ENCODE peak calls at places on chromosomes 5 and 9, in four cellular contexts. One of them, this sample, is unnamed.

GRCh38 chr9:130117816-130118632 is 54.2 kb upstream of the NCS1 start:
- DNase-seq in stimulated activated CD4-positive, alpha-beta T cell treated with anti-CD3 and anti-CD28 coated beads, Interleukin-1b, Interleukin-23, amount 100 ng/mL, for 24 hours: no peak
- DNase-seq in hippocampal formation: no peak
- DNase-seq in kidney tubule cell: peak
- DNase-seq in this sample: no peak

GRCh38 chr5:176810084-176810597 is at the start of gene UNC5A:
- DNase-seq in stimulated activated CD4-positive, alpha-beta T cell treated with anti-CD3 and anti-CD28 coated beads, Interleukin-1b, Interleukin-23, amount 100 ng/mL, for 24 hours: peak
- DNase-seq in hippocampal formation: no peak
- DNase-seq in kidney tubule cell: peak
- DNase-seq in this sample: no peak

GRCh38 chr5:138953370-138954256 is 78.5 kb upstream of the LRRTM2 start:
- DNase-seq in stimulated activated CD4-positive, alpha-beta T cell treated with anti-CD3 and anti-CD28 coated beads, Interleukin-1b, Interleukin-23, amount 100 ng/mL, for 24 hours: no peak
- DNase-seq in hippocampal formation: peak
- DNase-seq in kidney tubule cell: peak
- DNase-seq in this sample: peak

GRCh38 chr9:114694146-114694545 is 12.2 kb upstream of the TEX48 start:
- DNase-seq in stimulated activated CD4-positive, alpha-beta T cell treated with anti-CD3 and anti-CD28 coated beads, Interleukin-1b, Interleukin-23, amount 100 ng/mL, for 24 hours: no peak
- DNase-seq in hippocampal formation: no peak
- DNase-seq in kidney tubule cell: peak
- DNase-seq in this sample: no peak

GRCh38 chr5:32163053-32163452 is 11.1 kb downstream of the GOLPH3 start:
- DNase-seq in stimulated activated CD4-positive, alpha-beta T cell treated with anti-CD3 and anti-CD28 coated beads, Interleukin-1b, Interleukin-23, amount 100 ng/mL, for 24 hours: no peak
- DNase-seq in hippocampal formation: no peak
- DNase-seq in kidney tubule cell: no peak
- DNase-seq in this sample: no peak

GRCh38 chr9:72577212-72577753 is 55.9 kb downstream of the TMC1 start:
- DNase-seq in stimulated activated CD4-positive, alpha-beta T cell treated with anti-CD3 and anti-CD28 coated beads, Interleukin-1b, Interleukin-23, amount 100 ng/mL, for 24 hours: no peak
- DNase-seq in hippocampal formation: no peak
- DNase-seq in kidney tubule cell: peak
- DNase-seq in this sample: peak

GRCh38 chr5:69231851-69232250 is 2.8 kb upstream of the CDK7 start:
- DNase-seq in stimulated activated CD4-positive, alpha-beta T cell treated with anti-CD3 and anti-CD28 coated beads, Interleukin-1b, Interleukin-23, amount 100 ng/mL, for 24 hours: no peak
- DNase-seq in hippocampal formation: no peak
- DNase-seq in kidney tubule cell: peak
- DNase-seq in this sample: no peak

GRCh38 chr9:121640076-121640475 is 11.4 kb upstream of the DAB2IP start:
- DNase-seq in stimulated activated CD4-positive, alpha-beta T cell treated with anti-CD3 and anti-CD28 coated beads, Interleukin-1b, Interleukin-23, amount 100 ng/mL, for 24 hours: no peak
- DNase-seq in hippocampal formation: no peak
- DNase-seq in kidney tubule cell: peak
- DNase-seq in this sample: no peak

GRCh38 chr5:69492391-69493234 is at the start of gene OCLN:
- DNase-seq in stimulated activated CD4-positive, alpha-beta T cell treated with anti-CD3 and anti-CD28 coated beads, Interleukin-1b, Interleukin-23, amount 100 ng/mL, for 24 hours: peak
- DNase-seq in hippocampal formation: no peak
- DNase-seq in kidney tubule cell: peak
- DNase-seq in this sample: no peak

GRCh38 chr5:139636975-139637408 is 11.2 kb upstream of the CXXC5 start:
- DNase-seq in stimulated activated CD4-positive, alpha-beta T cell treated with anti-CD3 and anti-CD28 coated beads, Interleukin-1b, Interleukin-23, amount 100 ng/mL, for 24 hours: no peak
- DNase-seq in hippocampal formation: no peak
- DNase-seq in kidney tubule cell: peak
- DNase-seq in this sample: no peak

GRCh38 chr5:106601605-106602004 is 1069.1 kb downstream of the EFNA5 start:
- DNase-seq in stimulated activated CD4-positive, alpha-beta T cell treated with anti-CD3 and anti-CD28 coated beads, Interleukin-1b, Interleukin-23, amount 100 ng/mL, for 24 hours: no peak
- DNase-seq in hippocampal formation: no peak
- DNase-seq in kidney tubule cell: no peak
- DNase-seq in this sample: no peak

GRCh38 chr9:97557606-97558095 is 56.2 kb downstream of the TMOD1 start:
- DNase-seq in stimulated activated CD4-positive, alpha-beta T cell treated with anti-CD3 and anti-CD28 coated beads, Interleukin-1b, Interleukin-23, amount 100 ng/mL, for 24 hours: no peak
- DNase-seq in hippocampal formation: peak
- DNase-seq in kidney tubule cell: no peak
- DNase-seq in this sample: no peak

GRCh38 chr9:3511537-3511936 is 14.3 kb downstream of the RFX3 start:
- DNase-seq in stimulated activated CD4-positive, alpha-beta T cell treated with anti-CD3 and anti-CD28 coated beads, Interleukin-1b, Interleukin-23, amount 100 ng/mL, for 24 hours: no peak
- DNase-seq in hippocampal formation: no peak
- DNase-seq in kidney tubule cell: no peak
- DNase-seq in this sample: no peak

GRCh38 chr9:2494571-2494970 is 127.0 kb upstream of the VLDLR start:
- DNase-seq in stimulated activated CD4-positive, alpha-beta T cell treated with anti-CD3 and anti-CD28 coated beads, Interleukin-1b, Interleukin-23, amount 100 ng/mL, for 24 hours: no peak
- DNase-seq in hippocampal formation: no peak
- DNase-seq in kidney tubule cell: peak
- DNase-seq in this sample: no peak

GRCh38 chr5:56616454-56617160 is 198.7 kb upstream of the MAP3K1 start:
- DNase-seq in stimulated activated CD4-positive, alpha-beta T cell treated with anti-CD3 and anti-CD28 coated beads, Interleukin-1b, Interleukin-23, amount 100 ng/mL, for 24 hours: no peak
- DNase-seq in hippocampal formation: no peak
- DNase-seq in kidney tubule cell: no peak
- DNase-seq in this sample: no peak

GRCh38 chr5:149205625-149206523 is 64.6 kb downstream of the ABLIM3 start:
- DNase-seq in stimulated activated CD4-positive, alpha-beta T cell treated with anti-CD3 and anti-CD28 coated beads, Interleukin-1b, Interleukin-23, amount 100 ng/mL, for 24 hours: no peak
- DNase-seq in hippocampal formation: no peak
- DNase-seq in kidney tubule cell: peak
- DNase-seq in this sample: no peak

GRCh38 chr5:170522211-170523128 is 18.6 kb downstream of the KCNIP1 start:
- DNase-seq in stimulated activated CD4-positive, alpha-beta T cell treated with anti-CD3 and anti-CD28 coated beads, Interleukin-1b, Interleukin-23, amount 100 ng/mL, for 24 hours: no peak
- DNase-seq in hippocampal formation: no peak
- DNase-seq in kidney tubule cell: peak
- DNase-seq in this sample: no peak

GRCh38 chr5:164013077-164013670 is 507.8 kb downstream of the MAT2B start:
- DNase-seq in stimulated activated CD4-positive, alpha-beta T cell treated with anti-CD3 and anti-CD28 coated beads, Interleukin-1b, Interleukin-23, amount 100 ng/mL, for 24 hours: peak
- DNase-seq in hippocampal formation: peak
- DNase-seq in kidney tubule cell: peak
- DNase-seq in this sample: peak

GRCh38 chr5:109553826-109554225 is 135.9 kb upstream of the MAN2A1 start:
- DNase-seq in stimulated activated CD4-positive, alpha-beta T cell treated with anti-CD3 and anti-CD28 coated beads, Interleukin-1b, Interleukin-23, amount 100 ng/mL, for 24 hours: no peak
- DNase-seq in hippocampal formation: no peak
- DNase-seq in kidney tubule cell: peak
- DNase-seq in this sample: no peak

GRCh38 chr9:107480386-107480789 is 9.2 kb downstream of the KLF4 start:
- DNase-seq in stimulated activated CD4-positive, alpha-beta T cell treated with anti-CD3 and anti-CD28 coated beads, Interleukin-1b, Interleukin-23, amount 100 ng/mL, for 24 hours: no peak
- DNase-seq in hippocampal formation: no peak
- DNase-seq in kidney tubule cell: peak
- DNase-seq in this sample: no peak

GRCh38 chr9:82208741-82209450 is 220.3 kb downstream of the SPATA31D1 start:
- DNase-seq in stimulated activated CD4-positive, alpha-beta T cell treated with anti-CD3 and anti-CD28 coated beads, Interleukin-1b, Interleukin-23, amount 100 ng/mL, for 24 hours: no peak
- DNase-seq in hippocampal formation: no peak
- DNase-seq in kidney tubule cell: peak
- DNase-seq in this sample: no peak

GRCh38 chr9:131624636-131625241 is 79.4 kb downstream of the PRRT1B start:
- DNase-seq in stimulated activated CD4-positive, alpha-beta T cell treated with anti-CD3 and anti-CD28 coated beads, Interleukin-1b, Interleukin-23, amount 100 ng/mL, for 24 hours: no peak
- DNase-seq in hippocampal formation: no peak
- DNase-seq in kidney tubule cell: no peak
- DNase-seq in this sample: no peak

GRCh38 chr9:108476574-108476973 is 379.2 kb downstream of the ACTL7B start:
- DNase-seq in stimulated activated CD4-positive, alpha-beta T cell treated with anti-CD3 and anti-CD28 coated beads, Interleukin-1b, Interleukin-23, amount 100 ng/mL, for 24 hours: no peak
- DNase-seq in hippocampal formation: no peak
- DNase-seq in kidney tubule cell: no peak
- DNase-seq in this sample: no peak

GRCh38 chr9:71349218-71349617 is 227.8 kb upstream of the TRPM3 start:
- DNase-seq in stimulated activated CD4-positive, alpha-beta T cell treated with anti-CD3 and anti-CD28 coated beads, Interleukin-1b, Interleukin-23, amount 100 ng/mL, for 24 hours: no peak
- DNase-seq in hippocampal formation: no peak
- DNase-seq in kidney tubule cell: peak
- DNase-seq in this sample: no peak

GRCh38 chr9:112360047-112360804 is 19.7 kb upstream of the HSDL2 start:
- DNase-seq in stimulated activated CD4-positive, alpha-beta T cell treated with anti-CD3 and anti-CD28 coated beads, Interleukin-1b, Interleukin-23, amount 100 ng/mL, for 24 hours: no peak
- DNase-seq in hippocampal formation: no peak
- DNase-seq in kidney tubule cell: peak
- DNase-seq in this sample: no peak

GRCh38 chr9:84296146-84296843 is 44.3 kb downstream of the SLC28A3 start:
- DNase-seq in stimulated activated CD4-positive, alpha-beta T cell treated with anti-CD3 and anti-CD28 coated beads, Interleukin-1b, Interleukin-23, amount 100 ng/mL, for 24 hours: peak
- DNase-seq in hippocampal formation: no peak
- DNase-seq in kidney tubule cell: peak
- DNase-seq in this sample: no peak

GRCh38 chr5:57280811-57281301 is 107.0 kb downstream of the GPBP1 start:
- DNase-seq in stimulated activated CD4-positive, alpha-beta T cell treated with anti-CD3 and anti-CD28 coated beads, Interleukin-1b, Interleukin-23, amount 100 ng/mL, for 24 hours: no peak
- DNase-seq in hippocampal formation: no peak
- DNase-seq in kidney tubule cell: peak
- DNase-seq in this sample: no peak

GRCh38 chr9:32344551-32345182 is 39.8 kb upstream of the ACO1 start:
- DNase-seq in stimulated activated CD4-positive, alpha-beta T cell treated with anti-CD3 and anti-CD28 coated beads, Interleukin-1b, Interleukin-23, amount 100 ng/mL, for 24 hours: no peak
- DNase-seq in hippocampal formation: no peak
- DNase-seq in kidney tubule cell: peak
- DNase-seq in this sample: no peak

GRCh38 chr9:114238919-114239879 is 83.7 kb upstream of the ORM1 start:
- DNase-seq in stimulated activated CD4-positive, alpha-beta T cell treated with anti-CD3 and anti-CD28 coated beads, Interleukin-1b, Interleukin-23, amount 100 ng/mL, for 24 hours: no peak
- DNase-seq in hippocampal formation: peak
- DNase-seq in kidney tubule cell: no peak
- DNase-seq in this sample: no peak

GRCh38 chr5:1503301-1504243 is 20.2 kb downstream of the LPCAT1 start:
- DNase-seq in stimulated activated CD4-positive, alpha-beta T cell treated with anti-CD3 and anti-CD28 coated beads, Interleukin-1b, Interleukin-23, amount 100 ng/mL, for 24 hours: no peak
- DNase-seq in hippocampal formation: peak
- DNase-seq in kidney tubule cell: no peak
- DNase-seq in this sample: no peak

GRCh38 chr9:69867081-69867814 is 46.6 kb downstream of the CFAP95 start:
- DNase-seq in stimulated activated CD4-positive, alpha-beta T cell treated with anti-CD3 and anti-CD28 coated beads, Interleukin-1b, Interleukin-23, amount 100 ng/mL, for 24 hours: no peak
- DNase-seq in hippocampal formation: no peak
- DNase-seq in kidney tubule cell: no peak
- DNase-seq in this sample: no peak

GRCh38 chr5:156477196-156477595 is 150.2 kb downstream of the SGCD start:
- DNase-seq in stimulated activated CD4-positive, alpha-beta T cell treated with anti-CD3 and anti-CD28 coated beads, Interleukin-1b, Interleukin-23, amount 100 ng/mL, for 24 hours: no peak
- DNase-seq in hippocampal formation: no peak
- DNase-seq in kidney tubule cell: peak
- DNase-seq in this sample: no peak

This sample was measured in pulmonary artery endothelial cell.